ENCODE peak calls at places on chromosomes 1 and 21, in four cellular contexts. M is HepG2, T is GM12878, V is K562. E is an unnamed sample.

GRCh38 chr1:174397261-174397660 is 50.5 kb upstream of the GPR52 start:
- DNase-seq in M (no peak), T (no peak), V (no peak), E (no peak)

GRCh38 chr1:207248544-207249206 is 72.8 kb upstream of the CD55 start:
- DNase-seq in M (no peak), V (no peak), T (no peak), E (no peak)

GRCh38 chr1:32413507-32414185 is 19.4 kb upstream of the BSDC1 start:
- DNase-seq in M (peak; percentile 83), T (peak; percentile 48), V (peak; percentile 84), E (peak; percentile 83)

GRCh38 chr1:204591473-204592090 is 75.4 kb downstream of the MDM4 start:
- DNase-seq in T (no peak), M (no peak), V (no peak), E (no peak)

GRCh38 chr1:202551683-202552082 is 158.6 kb downstream of the SYT2 start:
- DNase-seq in M (no peak), T (no peak), V (peak; percentile 43), E (no peak)

GRCh38 chr1:72283204-72284083 is 1.1 kb upstream of the NEGR1 start:
- DNase-seq in T (no peak), V (no peak), M (no peak), E (peak; percentile 55)

GRCh38 chr1:193120604-193121166 is 1.1 kb upstream of the CDC73 start:
- DNase-seq in V (no peak), M (no peak), T (no peak), E (no peak)

GRCh38 chr1:20429296-20429695 is 56.7 kb downstream of the CAMK2N1 start:
- DNase-seq in V (no peak), M (no peak), T (no peak), E (no peak)

GRCh38 chr1:203557390-203557789 is 63.4 kb downstream of the OPTC start:
- DNase-seq in V (no peak), T (no peak), M (no peak), E (no peak)

GRCh38 chr1:88648706-88649105 is 35.4 kb upstream of the PKN2 start:
- DNase-seq in V (no peak), T (no peak), M (no peak), E (no peak)

GRCh38 chr1:109361649-109362048 is 36.1 kb downstream of the SORT1 start:
- DNase-seq in M (no peak), T (no peak), V (no peak), E (no peak)

GRCh38 chr1:160800645-160801408 is 4.9 kb downstream of the LY9 start:
- DNase-seq in M (no peak), V (no peak), T (no peak), E (no peak)

DNA sequence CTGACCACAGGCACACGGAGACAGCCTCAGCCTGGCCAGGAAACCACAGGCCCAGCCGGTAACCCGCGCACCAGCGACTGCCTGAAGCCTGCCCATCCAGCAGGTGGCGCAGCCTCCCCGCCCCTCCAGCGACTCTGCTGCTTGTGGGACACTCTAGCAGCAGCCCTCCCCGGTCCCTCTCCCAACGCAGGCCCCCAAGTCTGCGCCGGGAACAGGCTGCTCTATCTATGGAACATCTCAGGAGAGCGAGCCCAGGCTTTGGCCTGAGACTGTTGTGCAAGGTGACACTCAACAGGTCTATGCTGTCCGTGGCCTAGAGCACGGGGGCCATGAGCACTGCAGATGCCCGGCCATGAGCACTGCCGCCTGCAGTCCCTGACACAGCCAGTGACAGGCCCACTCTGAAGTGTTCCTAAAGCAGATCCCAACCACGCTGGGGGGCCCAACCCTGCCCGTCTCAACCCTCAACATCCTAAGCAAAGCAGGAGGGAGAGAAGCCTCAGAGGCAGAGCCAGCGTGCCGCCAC is 28.4 kb downstream of the WDR4 start:
- DNase-seq in V (peak; percentile 75), T (no peak), M (no peak), E (peak; percentile 80)
- TF ChIP-seq TARDBP in V (no peak), T (no peak), M (no peak), E (no peak)

DNA sequence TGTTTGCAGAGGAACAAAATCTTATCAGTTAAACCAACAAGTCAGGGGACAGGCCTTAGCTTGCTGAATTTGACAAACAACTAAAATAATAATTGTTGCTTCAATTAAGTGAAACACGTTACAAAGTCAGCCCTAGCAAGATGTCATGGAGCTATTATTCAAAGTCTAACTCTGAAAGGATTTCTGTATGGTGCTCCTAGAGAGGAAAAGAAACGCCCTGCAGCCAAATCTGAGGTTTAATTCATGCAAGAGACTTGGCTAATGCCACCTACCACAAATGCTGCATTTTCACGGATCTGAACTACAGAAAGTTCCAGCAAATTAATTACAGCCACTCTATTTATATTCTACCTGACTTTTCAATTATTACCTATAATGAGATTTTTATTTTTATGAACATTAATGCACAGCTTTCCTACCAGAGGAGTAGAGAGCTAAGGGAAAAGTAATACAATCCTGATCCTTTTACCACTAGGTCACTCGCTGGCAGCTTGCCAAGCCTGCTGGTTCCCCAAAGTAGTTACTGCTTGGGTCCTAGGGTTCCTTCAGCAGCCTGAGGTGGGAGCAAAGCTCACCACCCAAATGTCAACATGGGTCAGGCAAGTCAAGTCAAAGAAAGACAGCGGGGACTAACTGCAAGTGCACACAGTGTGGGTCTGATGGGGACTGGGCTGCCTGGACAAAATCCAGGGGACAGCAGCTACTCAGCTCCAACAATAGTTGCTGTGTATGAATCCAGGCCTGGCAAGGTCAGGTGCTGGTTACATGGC is 8.5 kb downstream of the COLGALT2 start:
- DNase-seq in V (peak; percentile 30), T (no peak), M (peak; percentile 33), E (no peak)
- TF ChIP-seq TARDBP in V (no peak), T (no peak), M (no peak), E (no peak)

GRCh38 chr1:150649441-150649840 is 20.0 kb upstream of the ENSA start:
- DNase-seq in V (no peak), M (no peak), T (no peak), E (no peak)

DNA sequence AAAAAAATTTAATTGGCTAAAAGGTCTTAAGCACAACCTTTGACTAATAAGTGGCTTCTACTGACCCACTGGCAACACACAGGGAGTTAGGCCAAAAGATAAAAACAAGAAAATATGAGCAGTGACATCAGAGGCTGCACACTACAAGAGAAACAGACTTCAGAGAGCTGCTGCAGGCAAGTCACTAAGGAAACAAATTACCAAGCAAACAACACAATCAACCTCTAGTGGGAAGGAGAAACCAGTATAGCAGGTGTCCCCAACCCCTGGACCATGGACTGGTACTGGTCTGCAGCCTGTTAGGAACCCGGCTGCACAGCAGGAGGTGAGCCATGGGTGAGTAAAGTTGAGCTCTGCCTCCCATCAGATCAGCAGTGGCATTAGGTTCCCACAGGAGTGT is 20.8 kb upstream of the ENSA start:
- DNase-seq in M (no peak), V (no peak), T (no peak), E (no peak)
- TF ChIP-seq TARDBP in M (no peak), V (no peak), T (no peak), E (no peak)

GRCh38 chr1:119968068-119968492 is 71.8 kb upstream of the ADAM30 start:
- DNase-seq in V (peak; percentile 75), T (peak; percentile 31), M (peak; percentile 63), E (peak; percentile 74)
- TF ChIP-seq TARDBP in V (no peak), T (no peak), M (no peak), E (no peak)

GRCh38 chr1:154607084-154607747 is 770 bp downstream of the ADAR start:
- DNase-seq in M (peak; percentile 16), V (no peak), T (no peak), E (no peak)
- TF ChIP-seq TARDBP in M (no peak), V (no peak), T (no peak), E (no peak)

DNA sequence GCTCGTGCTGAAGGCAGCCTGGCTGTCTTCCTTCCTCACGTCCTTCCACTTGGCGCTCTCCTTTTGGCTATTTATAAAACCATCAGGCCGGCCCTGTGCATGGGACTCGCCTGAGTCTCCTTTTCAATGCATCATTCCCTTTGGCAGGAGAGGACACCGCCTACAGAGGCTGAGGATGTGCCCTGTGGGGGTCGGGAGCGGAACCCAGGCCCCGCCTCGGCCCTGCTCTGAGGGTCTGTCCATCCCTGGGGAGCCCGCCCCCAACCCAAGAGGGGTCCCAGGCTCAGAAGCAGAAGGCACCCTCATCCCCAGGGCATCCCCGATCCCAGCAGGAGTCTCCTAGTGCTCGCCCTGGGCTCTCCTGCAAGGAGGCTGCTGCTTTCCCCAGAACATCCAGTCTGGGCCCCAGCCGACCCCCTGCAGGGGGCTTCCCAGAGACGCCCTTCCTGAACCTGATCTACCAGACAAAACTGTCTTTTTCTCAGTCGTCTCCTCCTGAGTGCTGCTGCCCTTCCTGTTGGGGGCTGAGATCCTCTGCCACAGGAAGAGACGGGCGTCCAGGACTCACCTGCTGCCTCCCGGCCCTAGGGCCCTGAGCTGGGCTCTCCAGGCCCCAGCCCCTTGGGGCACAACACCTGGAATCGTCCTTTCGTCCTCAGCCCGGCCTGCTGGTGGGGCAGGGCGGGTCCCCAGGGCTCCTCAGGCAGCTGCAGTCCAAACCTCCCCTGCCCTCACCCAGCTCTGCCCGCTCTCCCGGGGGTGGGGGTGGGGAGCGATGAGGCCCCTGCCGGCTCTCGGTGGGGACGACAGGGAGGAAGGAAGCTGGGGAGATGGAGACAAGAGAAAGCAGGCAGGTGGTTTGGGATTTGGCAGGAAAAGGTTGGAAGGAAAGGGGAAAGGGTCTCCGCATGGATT is 36.8 kb downstream of the TP73 start:
- DNase-seq in M (no peak), T (no peak), V (no peak), E (no peak)
- TF ChIP-seq TARDBP in M (no peak), T (no peak), V (no peak), E (no peak)